ENCODE peak calls at places on chromosome 14, in four cellular contexts. One of them, this sample, is unnamed.

GRCh38 chr14:34398024-34398423 is 64.0 kb downstream of the SPTSSA start:
- DNase-seq in dorsolateral prefrontal cortex: no peak
- DNase-seq in ureter: no peak
- DNase-seq in GDM1: no peak
- DNase-seq in this sample: no peak

GRCh38 chr14:103512701-103513611 is 9.7 kb downstream of the CKB start:
- DNase-seq in dorsolateral prefrontal cortex: peak; percentile 88
- DNase-seq in ureter: peak; percentile 87
- DNase-seq in GDM1: no peak
- DNase-seq in this sample: peak; percentile 89

GRCh38 chr14:100341301-100342031 is 18.3 kb downstream of the SLC25A47 start:
- DNase-seq in dorsolateral prefrontal cortex: no peak
- DNase-seq in ureter: peak; percentile 42
- DNase-seq in GDM1: peak; percentile 46
- DNase-seq in this sample: no peak

GRCh38 chr14:87205811-87206210 is 787.2 kb downstream of the GALC start:
- DNase-seq in dorsolateral prefrontal cortex: no peak
- DNase-seq in ureter: no peak
- DNase-seq in GDM1: no peak
- DNase-seq in this sample: no peak

GRCh38 chr14:72061718-72062117 is 129.5 kb downstream of the RGS6 start:
- DNase-seq in dorsolateral prefrontal cortex: no peak
- DNase-seq in ureter: no peak
- DNase-seq in GDM1: no peak
- DNase-seq in this sample: no peak

GRCh38 chr14:24246765-24247212 is 4.4 kb upstream of the TINF2 start:
- DNase-seq in dorsolateral prefrontal cortex: no peak
- DNase-seq in ureter: no peak
- DNase-seq in GDM1: no peak
- DNase-seq in this sample: no peak

GRCh38 chr14:36183402-36183801 is 6.9 kb upstream of the PTCSC3 start:
- DNase-seq in dorsolateral prefrontal cortex: no peak
- DNase-seq in ureter: no peak
- DNase-seq in GDM1: no peak
- DNase-seq in this sample: no peak

GRCh38 chr14:90093942-90094595 is 32.3 kb downstream of the KCNK13 start:
- DNase-seq in dorsolateral prefrontal cortex: no peak
- DNase-seq in ureter: no peak
- DNase-seq in GDM1: no peak
- DNase-seq in this sample: no peak

GRCh38 chr14:29804481-29804880 is 123.2 kb downstream of the PRKD1 start:
- DNase-seq in dorsolateral prefrontal cortex: no peak
- DNase-seq in ureter: no peak
- DNase-seq in GDM1: no peak
- DNase-seq in this sample: no peak

GRCh38 chr14:96130391-96130790 is 74.2 kb upstream of the BDKRB2 start:
- DNase-seq in dorsolateral prefrontal cortex: no peak
- DNase-seq in ureter: no peak
- DNase-seq in GDM1: no peak
- DNase-seq in this sample: no peak

GRCh38 chr14:54889919-54890318 is 12.7 kb downstream of the GCH1 start:
- DNase-seq in dorsolateral prefrontal cortex: no peak
- DNase-seq in ureter: no peak
- DNase-seq in GDM1: no peak
- DNase-seq in this sample: no peak

GRCh38 chr14:64722842-64723447 is 18.7 kb downstream of the PLEKHG3 start:
- DNase-seq in dorsolateral prefrontal cortex: no peak
- DNase-seq in ureter: peak; percentile 73
- DNase-seq in GDM1: no peak
- DNase-seq in this sample: no peak

GRCh38 chr14:75191100-75191499 is 14.7 kb upstream of the TMED10 start:
- DNase-seq in dorsolateral prefrontal cortex: no peak
- DNase-seq in ureter: no peak
- DNase-seq in GDM1: no peak
- DNase-seq in this sample: no peak

GRCh38 chr14:76918751-76919421 is 92.7 kb downstream of the LRRC74A start:
- DNase-seq in dorsolateral prefrontal cortex: peak; percentile 94
- DNase-seq in ureter: peak; percentile 95
- DNase-seq in GDM1: no peak
- DNase-seq in this sample: peak; percentile 75

GRCh38 chr14:80095623-80096022 is 115.7 kb downstream of the DIO2 start:
- DNase-seq in dorsolateral prefrontal cortex: no peak
- DNase-seq in ureter: no peak
- DNase-seq in GDM1: no peak
- DNase-seq in this sample: no peak

GRCh38 chr14:101687756-101688546 is 73.6 kb upstream of the PPP2R5C start:
- DNase-seq in dorsolateral prefrontal cortex: no peak
- DNase-seq in ureter: no peak
- DNase-seq in GDM1: no peak
- DNase-seq in this sample: no peak

GRCh38 chr14:25050494-25051170 is 685 bp upstream of the STXBP6 start:
- DNase-seq in dorsolateral prefrontal cortex: no peak
- DNase-seq in ureter: no peak
- DNase-seq in GDM1: no peak
- DNase-seq in this sample: no peak

GRCh38 chr14:70357985-70358384 is 1.5 kb downstream of the COX16 start:
- DNase-seq in dorsolateral prefrontal cortex: no peak
- DNase-seq in ureter: no peak
- DNase-seq in GDM1: no peak
- DNase-seq in this sample: no peak

GRCh38 chr14:64186231-64187129 is 107.7 kb downstream of the ESR2 start:
- DNase-seq in dorsolateral prefrontal cortex: no peak
- DNase-seq in ureter: no peak
- DNase-seq in GDM1: no peak
- DNase-seq in this sample: no peak

GRCh38 chr14:53964249-53964648 is 7.6 kb upstream of the BMP4 start:
- DNase-seq in dorsolateral prefrontal cortex: no peak
- DNase-seq in ureter: no peak
- DNase-seq in GDM1: no peak
- DNase-seq in this sample: no peak

GRCh38 chr14:92928258-92928629 is 5.3 kb downstream of the CHGA start:
- DNase-seq in dorsolateral prefrontal cortex: peak; percentile 75
- DNase-seq in ureter: no peak
- DNase-seq in GDM1: no peak
- DNase-seq in this sample: no peak

GRCh38 chr14:74571901-74572828 is 39.9 kb downstream of the LTBP2 start:
- DNase-seq in dorsolateral prefrontal cortex: no peak
- DNase-seq in ureter: no peak
- DNase-seq in GDM1: no peak
- DNase-seq in this sample: no peak